ENCODE peak calls at places on chromosomes 7 and 10, in five cellular contexts. J is NCI-H2029; K is activated T-helper 1 cell treated with anti-CD3 and anti-CD28 coated beads, Interleukin-2, amount 50 U/mL, for 16 hours; Q is HFFc6; P is left ventricle myocardium superior. Z is an unnamed sample.

GRCh38 chr7:73635428-73636200 is 11.3 kb upstream of the MLXIPL start:
- DNase-seq in J (no peak), K (no peak), Q (no peak), P (no peak), Z (no peak)

GRCh38 chr10:103333934-103334520 is 16.9 kb downstream of the PCGF6 start:
- DNase-seq in J (no peak), K (no peak), Q (no peak), P (no peak), Z (peak)

GRCh38 chr7:108603922-108604684 is 34.4 kb downstream of the DNAJB9 start:
- DNase-seq in J (no peak), K (no peak), Q (no peak), P (no peak), Z (no peak)

GRCh38 chr7:146937836-146938235 is 821.2 kb downstream of the CNTNAP2 start:
- DNase-seq in J (no peak), K (no peak), Q (no peak), P (no peak), Z (no peak)

GRCh38 chr10:19231034-19231433 is 182.4 kb downstream of the MALRD1 start:
- DNase-seq in J (no peak), K (no peak), Q (no peak), P (no peak), Z (no peak)

GRCh38 chr10:69389827-69390490 is 26.8 kb downstream of the TACR2 start:
- DNase-seq in J (no peak), K (no peak), Q (no peak), P (peak), Z (peak)

GRCh38 chr10:129468187-129468586 is 1.1 kb downstream of the MGMT start:
- DNase-seq in J (no peak), K (no peak), Q (no peak), P (no peak), Z (no peak)

GRCh38 chr10:90171014-90171722 is 469.8 kb downstream of the KIF20B start:
- DNase-seq in J (no peak), K (no peak), Q (no peak), P (no peak), Z (no peak)

GRCh38 chr7:17297243-17297642 is 1.2 kb upstream of the AHR start:
- DNase-seq in J (no peak), K (no peak), Q (no peak), P (no peak), Z (peak)

GRCh38 chr10:122060250-122060649 is 71.3 kb downstream of the TACC2 start:
- DNase-seq in J (no peak), K (no peak), Q (peak), P (no peak), Z (no peak)

GRCh38 chr7:73988197-73988596 is 39.8 kb upstream of the ELN start:
- DNase-seq in J (no peak), K (no peak), Q (no peak), P (peak), Z (peak)

GRCh38 chr10:112524637-112525036 is 77.6 kb downstream of the VTI1A start:
- DNase-seq in J (no peak), K (no peak), Q (no peak), P (no peak), Z (no peak)

GRCh38 chr7:27176343-27176731 is 2.2 kb upstream of the HOXA10 start:
- DNase-seq in J (no peak), K (peak), Q (no peak), P (no peak), Z (no peak)

GRCh38 chr10:92591550-92592140 is 1.3 kb upstream of the KIF11 start:
- DNase-seq in J (peak), K (peak), Q (peak), P (peak), Z (peak)

Z was measured in SK-MEL-5.